ENCODE peak calls at places on chromosome 13, in six cellular contexts. One of them, this sample, is unnamed.

GRCh38 chr13:72463561-72463960 is 263.9 kb downstream of the MZT1 start:
- ATAC-seq in Right ventricle myocardium inferior: peak
- ATAC-seq in heart left ventricle: peak
- ATAC-seq in CD8-positive, alpha-beta T cell: no peak
- ATAC-seq in stimulated activated naive CD8-positive, alpha-beta T cell treated with anti-CD3 and anti-CD28 coated beads, Interleukin-15, Interleukin-2, amounts not matched to agents 100 U/mL and 50 U/mL, for 24 hours: no peak
- ATAC-seq in stimulated activated effector memory CD8-positive, alpha-beta T cell treated with anti-CD3 and anti-CD28 coated beads, Interleukin-12 subunit alpha, Interleukin-12 subunit beta, amount 100 ng/mL, for 72 hours: no peak
- ATAC-seq in this sample: no peak

GRCh38 chr13:70407486-70407885 is 299.2 kb upstream of the KLHL1 start:
- ATAC-seq in Right ventricle myocardium inferior: no peak
- ATAC-seq in heart left ventricle: no peak
- ATAC-seq in stimulated activated naive CD8-positive, alpha-beta T cell treated with anti-CD3 and anti-CD28 coated beads, Interleukin-15, Interleukin-2, amounts not matched to agents 100 U/mL and 50 U/mL, for 24 hours: no peak
- ATAC-seq in stimulated activated effector memory CD8-positive, alpha-beta T cell treated with anti-CD3 and anti-CD28 coated beads, Interleukin-12 subunit alpha, Interleukin-12 subunit beta, amount 100 ng/mL, for 72 hours: no peak
- ATAC-seq in CD8-positive, alpha-beta T cell: no peak
- ATAC-seq in this sample: no peak

GRCh38 chr13:30355405-30355741 is 48.0 kb upstream of the KATNAL1 start:
- ATAC-seq in stimulated activated effector memory CD8-positive, alpha-beta T cell treated with anti-CD3 and anti-CD28 coated beads, Interleukin-12 subunit alpha, Interleukin-12 subunit beta, amount 100 ng/mL, for 72 hours: peak
- ATAC-seq in heart left ventricle: no peak
- ATAC-seq in stimulated activated naive CD8-positive, alpha-beta T cell treated with anti-CD3 and anti-CD28 coated beads, Interleukin-15, Interleukin-2, amounts not matched to agents 100 U/mL and 50 U/mL, for 24 hours: peak
- ATAC-seq in CD8-positive, alpha-beta T cell: peak
- ATAC-seq in Right ventricle myocardium inferior: peak
- ATAC-seq in this sample: no peak

GRCh38 chr13:94988654-94989053 is 276.3 kb upstream of the SOX21 start:
- ATAC-seq in stimulated activated naive CD8-positive, alpha-beta T cell treated with anti-CD3 and anti-CD28 coated beads, Interleukin-15, Interleukin-2, amounts not matched to agents 100 U/mL and 50 U/mL, for 24 hours: no peak
- ATAC-seq in heart left ventricle: no peak
- ATAC-seq in Right ventricle myocardium inferior: no peak
- ATAC-seq in stimulated activated effector memory CD8-positive, alpha-beta T cell treated with anti-CD3 and anti-CD28 coated beads, Interleukin-12 subunit alpha, Interleukin-12 subunit beta, amount 100 ng/mL, for 72 hours: peak
- ATAC-seq in CD8-positive, alpha-beta T cell: no peak
- ATAC-seq in this sample: no peak

GRCh38 chr13:45055902-45056648 is 64.2 kb upstream of the GTF2F2 start:
- ATAC-seq in Right ventricle myocardium inferior: peak
- ATAC-seq in heart left ventricle: no peak
- ATAC-seq in stimulated activated naive CD8-positive, alpha-beta T cell treated with anti-CD3 and anti-CD28 coated beads, Interleukin-15, Interleukin-2, amounts not matched to agents 100 U/mL and 50 U/mL, for 24 hours: peak
- ATAC-seq in stimulated activated effector memory CD8-positive, alpha-beta T cell treated with anti-CD3 and anti-CD28 coated beads, Interleukin-12 subunit alpha, Interleukin-12 subunit beta, amount 100 ng/mL, for 72 hours: peak
- ATAC-seq in CD8-positive, alpha-beta T cell: no peak
- ATAC-seq in this sample: peak

GRCh38 chr13:37429976-37430375 is 168.6 kb downstream of the POSTN start:
- ATAC-seq in CD8-positive, alpha-beta T cell: no peak
- ATAC-seq in stimulated activated effector memory CD8-positive, alpha-beta T cell treated with anti-CD3 and anti-CD28 coated beads, Interleukin-12 subunit alpha, Interleukin-12 subunit beta, amount 100 ng/mL, for 72 hours: no peak
- ATAC-seq in Right ventricle myocardium inferior: no peak
- ATAC-seq in heart left ventricle: no peak
- ATAC-seq in stimulated activated naive CD8-positive, alpha-beta T cell treated with anti-CD3 and anti-CD28 coated beads, Interleukin-15, Interleukin-2, amounts not matched to agents 100 U/mL and 50 U/mL, for 24 hours: no peak
- ATAC-seq in this sample: no peak

GRCh38 chr13:73596382-73596781 is 537.6 kb downstream of the KLF5 start:
- ATAC-seq in stimulated activated naive CD8-positive, alpha-beta T cell treated with anti-CD3 and anti-CD28 coated beads, Interleukin-15, Interleukin-2, amounts not matched to agents 100 U/mL and 50 U/mL, for 24 hours: no peak
- ATAC-seq in stimulated activated effector memory CD8-positive, alpha-beta T cell treated with anti-CD3 and anti-CD28 coated beads, Interleukin-12 subunit alpha, Interleukin-12 subunit beta, amount 100 ng/mL, for 72 hours: no peak
- ATAC-seq in CD8-positive, alpha-beta T cell: no peak
- ATAC-seq in Right ventricle myocardium inferior: no peak
- ATAC-seq in heart left ventricle: no peak
- ATAC-seq in this sample: no peak

GRCh38 chr13:21901772-21902708 is 231.2 kb downstream of the FGF9 start:
- ATAC-seq in heart left ventricle: peak
- ATAC-seq in stimulated activated naive CD8-positive, alpha-beta T cell treated with anti-CD3 and anti-CD28 coated beads, Interleukin-15, Interleukin-2, amounts not matched to agents 100 U/mL and 50 U/mL, for 24 hours: no peak
- ATAC-seq in stimulated activated effector memory CD8-positive, alpha-beta T cell treated with anti-CD3 and anti-CD28 coated beads, Interleukin-12 subunit alpha, Interleukin-12 subunit beta, amount 100 ng/mL, for 72 hours: no peak
- ATAC-seq in CD8-positive, alpha-beta T cell: no peak
- ATAC-seq in Right ventricle myocardium inferior: peak
- ATAC-seq in this sample: peak

GRCh38 chr13:22278336-22278929 is 607.6 kb downstream of the FGF9 start:
- ATAC-seq in heart left ventricle: peak
- ATAC-seq in Right ventricle myocardium inferior: no peak
- ATAC-seq in stimulated activated naive CD8-positive, alpha-beta T cell treated with anti-CD3 and anti-CD28 coated beads, Interleukin-15, Interleukin-2, amounts not matched to agents 100 U/mL and 50 U/mL, for 24 hours: no peak
- ATAC-seq in stimulated activated effector memory CD8-positive, alpha-beta T cell treated with anti-CD3 and anti-CD28 coated beads, Interleukin-12 subunit alpha, Interleukin-12 subunit beta, amount 100 ng/mL, for 72 hours: peak
- ATAC-seq in CD8-positive, alpha-beta T cell: peak
- ATAC-seq in this sample: no peak

GRCh38 chr13:50224534-50224933 is 209.3 kb downstream of the KCNRG start:
- ATAC-seq in heart left ventricle: no peak
- ATAC-seq in Right ventricle myocardium inferior: no peak
- ATAC-seq in stimulated activated naive CD8-positive, alpha-beta T cell treated with anti-CD3 and anti-CD28 coated beads, Interleukin-15, Interleukin-2, amounts not matched to agents 100 U/mL and 50 U/mL, for 24 hours: peak
- ATAC-seq in CD8-positive, alpha-beta T cell: no peak
- ATAC-seq in stimulated activated effector memory CD8-positive, alpha-beta T cell treated with anti-CD3 and anti-CD28 coated beads, Interleukin-12 subunit alpha, Interleukin-12 subunit beta, amount 100 ng/mL, for 72 hours: peak
- ATAC-seq in this sample: no peak

GRCh38 chr13:112752711-112753541 is 63.1 kb downstream of the ATP11A start:
- ATAC-seq in stimulated activated naive CD8-positive, alpha-beta T cell treated with anti-CD3 and anti-CD28 coated beads, Interleukin-15, Interleukin-2, amounts not matched to agents 100 U/mL and 50 U/mL, for 24 hours: peak
- ATAC-seq in CD8-positive, alpha-beta T cell: peak
- ATAC-seq in stimulated activated effector memory CD8-positive, alpha-beta T cell treated with anti-CD3 and anti-CD28 coated beads, Interleukin-12 subunit alpha, Interleukin-12 subunit beta, amount 100 ng/mL, for 72 hours: peak
- ATAC-seq in heart left ventricle: peak
- ATAC-seq in Right ventricle myocardium inferior: no peak
- ATAC-seq in this sample: no peak

GRCh38 chr13:48400090-48400694 is 12.7 kb downstream of the LPAR6 start:
- ATAC-seq in stimulated activated naive CD8-positive, alpha-beta T cell treated with anti-CD3 and anti-CD28 coated beads, Interleukin-15, Interleukin-2, amounts not matched to agents 100 U/mL and 50 U/mL, for 24 hours: no peak
- ATAC-seq in Right ventricle myocardium inferior: no peak
- ATAC-seq in stimulated activated effector memory CD8-positive, alpha-beta T cell treated with anti-CD3 and anti-CD28 coated beads, Interleukin-12 subunit alpha, Interleukin-12 subunit beta, amount 100 ng/mL, for 72 hours: no peak
- ATAC-seq in CD8-positive, alpha-beta T cell: no peak
- ATAC-seq in heart left ventricle: no peak
- ATAC-seq in this sample: no peak

GRCh38 chr13:28047784-28048388 is 52.5 kb downstream of the FLT3 start:
- ATAC-seq in CD8-positive, alpha-beta T cell: no peak
- ATAC-seq in heart left ventricle: no peak
- ATAC-seq in stimulated activated effector memory CD8-positive, alpha-beta T cell treated with anti-CD3 and anti-CD28 coated beads, Interleukin-12 subunit alpha, Interleukin-12 subunit beta, amount 100 ng/mL, for 72 hours: peak
- ATAC-seq in stimulated activated naive CD8-positive, alpha-beta T cell treated with anti-CD3 and anti-CD28 coated beads, Interleukin-15, Interleukin-2, amounts not matched to agents 100 U/mL and 50 U/mL, for 24 hours: peak
- ATAC-seq in Right ventricle myocardium inferior: no peak
- ATAC-seq in this sample: no peak

GRCh38 chr13:46615888-46616531 is 63.0 kb downstream of the LRCH1 start:
- ATAC-seq in heart left ventricle: peak
- ATAC-seq in CD8-positive, alpha-beta T cell: no peak
- ATAC-seq in Right ventricle myocardium inferior: peak
- ATAC-seq in stimulated activated effector memory CD8-positive, alpha-beta T cell treated with anti-CD3 and anti-CD28 coated beads, Interleukin-12 subunit alpha, Interleukin-12 subunit beta, amount 100 ng/mL, for 72 hours: no peak
- ATAC-seq in stimulated activated naive CD8-positive, alpha-beta T cell treated with anti-CD3 and anti-CD28 coated beads, Interleukin-15, Interleukin-2, amounts not matched to agents 100 U/mL and 50 U/mL, for 24 hours: no peak
- ATAC-seq in this sample: no peak

GRCh38 chr13:83065136-83065535 is 817.1 kb downstream of the SLITRK1 start:
- ATAC-seq in stimulated activated effector memory CD8-positive, alpha-beta T cell treated with anti-CD3 and anti-CD28 coated beads, Interleukin-12 subunit alpha, Interleukin-12 subunit beta, amount 100 ng/mL, for 72 hours: no peak
- ATAC-seq in stimulated activated naive CD8-positive, alpha-beta T cell treated with anti-CD3 and anti-CD28 coated beads, Interleukin-15, Interleukin-2, amounts not matched to agents 100 U/mL and 50 U/mL, for 24 hours: no peak
- ATAC-seq in Right ventricle myocardium inferior: peak
- ATAC-seq in heart left ventricle: no peak
- ATAC-seq in CD8-positive, alpha-beta T cell: no peak
- ATAC-seq in this sample: peak

GRCh38 chr13:109729031-109729870 is 57.1 kb downstream of the IRS2 start:
- ATAC-seq in CD8-positive, alpha-beta T cell: no peak
- ATAC-seq in heart left ventricle: no peak
- ATAC-seq in stimulated activated effector memory CD8-positive, alpha-beta T cell treated with anti-CD3 and anti-CD28 coated beads, Interleukin-12 subunit alpha, Interleukin-12 subunit beta, amount 100 ng/mL, for 72 hours: no peak
- ATAC-seq in stimulated activated naive CD8-positive, alpha-beta T cell treated with anti-CD3 and anti-CD28 coated beads, Interleukin-15, Interleukin-2, amounts not matched to agents 100 U/mL and 50 U/mL, for 24 hours: no peak
- ATAC-seq in Right ventricle myocardium inferior: no peak
- ATAC-seq in this sample: no peak

GRCh38 chr13:111886217-111886945 is 180.6 kb upstream of the SOX1 start:
- ATAC-seq in CD8-positive, alpha-beta T cell: no peak
- ATAC-seq in stimulated activated naive CD8-positive, alpha-beta T cell treated with anti-CD3 and anti-CD28 coated beads, Interleukin-15, Interleukin-2, amounts not matched to agents 100 U/mL and 50 U/mL, for 24 hours: no peak
- ATAC-seq in Right ventricle myocardium inferior: no peak
- ATAC-seq in stimulated activated effector memory CD8-positive, alpha-beta T cell treated with anti-CD3 and anti-CD28 coated beads, Interleukin-12 subunit alpha, Interleukin-12 subunit beta, amount 100 ng/mL, for 72 hours: no peak
- ATAC-seq in heart left ventricle: no peak
- ATAC-seq in this sample: no peak

GRCh38 chr13:109330123-109330522 is 456.3 kb downstream of the IRS2 start:
- ATAC-seq in stimulated activated naive CD8-positive, alpha-beta T cell treated with anti-CD3 and anti-CD28 coated beads, Interleukin-15, Interleukin-2, amounts not matched to agents 100 U/mL and 50 U/mL, for 24 hours: no peak
- ATAC-seq in Right ventricle myocardium inferior: no peak
- ATAC-seq in stimulated activated effector memory CD8-positive, alpha-beta T cell treated with anti-CD3 and anti-CD28 coated beads, Interleukin-12 subunit alpha, Interleukin-12 subunit beta, amount 100 ng/mL, for 72 hours: no peak
- ATAC-seq in CD8-positive, alpha-beta T cell: no peak
- ATAC-seq in heart left ventricle: no peak
- ATAC-seq in this sample: no peak

GRCh38 chr13:110319397-110319773 is 12.3 kb downstream of the COL4A2 start:
- ATAC-seq in CD8-positive, alpha-beta T cell: no peak
- ATAC-seq in stimulated activated naive CD8-positive, alpha-beta T cell treated with anti-CD3 and anti-CD28 coated beads, Interleukin-15, Interleukin-2, amounts not matched to agents 100 U/mL and 50 U/mL, for 24 hours: no peak
- ATAC-seq in Right ventricle myocardium inferior: no peak
- ATAC-seq in heart left ventricle: no peak
- ATAC-seq in stimulated activated effector memory CD8-positive, alpha-beta T cell treated with anti-CD3 and anti-CD28 coated beads, Interleukin-12 subunit alpha, Interleukin-12 subunit beta, amount 100 ng/mL, for 72 hours: no peak
- ATAC-seq in this sample: no peak

GRCh38 chr13:44651209-44651608 is 75.1 kb upstream of the TSC22D1 start:
- ATAC-seq in heart left ventricle: no peak
- ATAC-seq in stimulated activated effector memory CD8-positive, alpha-beta T cell treated with anti-CD3 and anti-CD28 coated beads, Interleukin-12 subunit alpha, Interleukin-12 subunit beta, amount 100 ng/mL, for 72 hours: no peak
- ATAC-seq in CD8-positive, alpha-beta T cell: no peak
- ATAC-seq in Right ventricle myocardium inferior: no peak
- ATAC-seq in stimulated activated naive CD8-positive, alpha-beta T cell treated with anti-CD3 and anti-CD28 coated beads, Interleukin-15, Interleukin-2, amounts not matched to agents 100 U/mL and 50 U/mL, for 24 hours: no peak
- ATAC-seq in this sample: no peak

GRCh38 chr13:22848539-22849052 is 332.2 kb upstream of the SGCG start:
- ATAC-seq in stimulated activated naive CD8-positive, alpha-beta T cell treated with anti-CD3 and anti-CD28 coated beads, Interleukin-15, Interleukin-2, amounts not matched to agents 100 U/mL and 50 U/mL, for 24 hours: no peak
- ATAC-seq in stimulated activated effector memory CD8-positive, alpha-beta T cell treated with anti-CD3 and anti-CD28 coated beads, Interleukin-12 subunit alpha, Interleukin-12 subunit beta, amount 100 ng/mL, for 72 hours: no peak
- ATAC-seq in Right ventricle myocardium inferior: no peak
- ATAC-seq in CD8-positive, alpha-beta T cell: no peak
- ATAC-seq in heart left ventricle: no peak
- ATAC-seq in this sample: no peak

GRCh38 chr13:40692946-40693345 is 26.5 kb upstream of the FOXO1 start:
- ATAC-seq in stimulated activated naive CD8-positive, alpha-beta T cell treated with anti-CD3 and anti-CD28 coated beads, Interleukin-15, Interleukin-2, amounts not matched to agents 100 U/mL and 50 U/mL, for 24 hours: no peak
- ATAC-seq in Right ventricle myocardium inferior: no peak
- ATAC-seq in stimulated activated effector memory CD8-positive, alpha-beta T cell treated with anti-CD3 and anti-CD28 coated beads, Interleukin-12 subunit alpha, Interleukin-12 subunit beta, amount 100 ng/mL, for 72 hours: no peak
- ATAC-seq in heart left ventricle: no peak
- ATAC-seq in CD8-positive, alpha-beta T cell: no peak
- ATAC-seq in this sample: no peak

GRCh38 chr13:24264976-24265375 is 44.4 kb upstream of the C1QTNF9 start:
- ATAC-seq in heart left ventricle: no peak
- ATAC-seq in stimulated activated naive CD8-positive, alpha-beta T cell treated with anti-CD3 and anti-CD28 coated beads, Interleukin-15, Interleukin-2, amounts not matched to agents 100 U/mL and 50 U/mL, for 24 hours: peak
- ATAC-seq in CD8-positive, alpha-beta T cell: peak
- ATAC-seq in Right ventricle myocardium inferior: no peak
- ATAC-seq in stimulated activated effector memory CD8-positive, alpha-beta T cell treated with anti-CD3 and anti-CD28 coated beads, Interleukin-12 subunit alpha, Interleukin-12 subunit beta, amount 100 ng/mL, for 72 hours: peak
- ATAC-seq in this sample: no peak

GRCh38 chr13:20105161-20105689 is 55.6 kb downstream of the GJA3 start:
- ATAC-seq in stimulated activated effector memory CD8-positive, alpha-beta T cell treated with anti-CD3 and anti-CD28 coated beads, Interleukin-12 subunit alpha, Interleukin-12 subunit beta, amount 100 ng/mL, for 72 hours: no peak
- ATAC-seq in heart left ventricle: no peak
- ATAC-seq in CD8-positive, alpha-beta T cell: no peak
- ATAC-seq in stimulated activated naive CD8-positive, alpha-beta T cell treated with anti-CD3 and anti-CD28 coated beads, Interleukin-15, Interleukin-2, amounts not matched to agents 100 U/mL and 50 U/mL, for 24 hours: no peak
- ATAC-seq in Right ventricle myocardium inferior: no peak
- ATAC-seq in this sample: no peak

GRCh38 chr13:80605743-80606142 is 264.8 kb upstream of the SPRY2 start:
- ATAC-seq in stimulated activated naive CD8-positive, alpha-beta T cell treated with anti-CD3 and anti-CD28 coated beads, Interleukin-15, Interleukin-2, amounts not matched to agents 100 U/mL and 50 U/mL, for 24 hours: no peak
- ATAC-seq in heart left ventricle: no peak
- ATAC-seq in Right ventricle myocardium inferior: peak
- ATAC-seq in stimulated activated effector memory CD8-positive, alpha-beta T cell treated with anti-CD3 and anti-CD28 coated beads, Interleukin-12 subunit alpha, Interleukin-12 subunit beta, amount 100 ng/mL, for 72 hours: no peak
- ATAC-seq in CD8-positive, alpha-beta T cell: no peak
- ATAC-seq in this sample: no peak

GRCh38 chr13:110797230-110797877 is 83.9 kb downstream of the ING1 start:
- ATAC-seq in stimulated activated naive CD8-positive, alpha-beta T cell treated with anti-CD3 and anti-CD28 coated beads, Interleukin-15, Interleukin-2, amounts not matched to agents 100 U/mL and 50 U/mL, for 24 hours: no peak
- ATAC-seq in heart left ventricle: no peak
- ATAC-seq in Right ventricle myocardium inferior: no peak
- ATAC-seq in stimulated activated effector memory CD8-positive, alpha-beta T cell treated with anti-CD3 and anti-CD28 coated beads, Interleukin-12 subunit alpha, Interleukin-12 subunit beta, amount 100 ng/mL, for 72 hours: no peak
- ATAC-seq in CD8-positive, alpha-beta T cell: no peak
- ATAC-seq in this sample: no peak

GRCh38 chr13:46586766-46587509 is 34.0 kb downstream of the LRCH1 start:
- ATAC-seq in CD8-positive, alpha-beta T cell: no peak
- ATAC-seq in stimulated activated effector memory CD8-positive, alpha-beta T cell treated with anti-CD3 and anti-CD28 coated beads, Interleukin-12 subunit alpha, Interleukin-12 subunit beta, amount 100 ng/mL, for 72 hours: no peak
- ATAC-seq in stimulated activated naive CD8-positive, alpha-beta T cell treated with anti-CD3 and anti-CD28 coated beads, Interleukin-15, Interleukin-2, amounts not matched to agents 100 U/mL and 50 U/mL, for 24 hours: no peak
- ATAC-seq in heart left ventricle: no peak
- ATAC-seq in Right ventricle myocardium inferior: peak
- ATAC-seq in this sample: no peak

GRCh38 chr13:46855166-46855565 is 41.7 kb downstream of the HTR2A start:
- ATAC-seq in stimulated activated naive CD8-positive, alpha-beta T cell treated with anti-CD3 and anti-CD28 coated beads, Interleukin-15, Interleukin-2, amounts not matched to agents 100 U/mL and 50 U/mL, for 24 hours: peak
- ATAC-seq in CD8-positive, alpha-beta T cell: no peak
- ATAC-seq in heart left ventricle: no peak
- ATAC-seq in Right ventricle myocardium inferior: no peak
- ATAC-seq in stimulated activated effector memory CD8-positive, alpha-beta T cell treated with anti-CD3 and anti-CD28 coated beads, Interleukin-12 subunit alpha, Interleukin-12 subunit beta, amount 100 ng/mL, for 72 hours: no peak
- ATAC-seq in this sample: no peak

GRCh38 chr13:110443633-110444225 is 117.8 kb downstream of the RAB20 start:
- ATAC-seq in heart left ventricle: no peak
- ATAC-seq in stimulated activated effector memory CD8-positive, alpha-beta T cell treated with anti-CD3 and anti-CD28 coated beads, Interleukin-12 subunit alpha, Interleukin-12 subunit beta, amount 100 ng/mL, for 72 hours: no peak
- ATAC-seq in stimulated activated naive CD8-positive, alpha-beta T cell treated with anti-CD3 and anti-CD28 coated beads, Interleukin-15, Interleukin-2, amounts not matched to agents 100 U/mL and 50 U/mL, for 24 hours: no peak
- ATAC-seq in Right ventricle myocardium inferior: peak
- ATAC-seq in CD8-positive, alpha-beta T cell: no peak
- ATAC-seq in this sample: peak

GRCh38 chr13:110123041-110123809 is 183.7 kb downstream of the COL4A1 start:
- ATAC-seq in CD8-positive, alpha-beta T cell: no peak
- ATAC-seq in Right ventricle myocardium inferior: no peak
- ATAC-seq in stimulated activated naive CD8-positive, alpha-beta T cell treated with anti-CD3 and anti-CD28 coated beads, Interleukin-15, Interleukin-2, amounts not matched to agents 100 U/mL and 50 U/mL, for 24 hours: no peak
- ATAC-seq in heart left ventricle: no peak
- ATAC-seq in stimulated activated effector memory CD8-positive, alpha-beta T cell treated with anti-CD3 and anti-CD28 coated beads, Interleukin-12 subunit alpha, Interleukin-12 subunit beta, amount 100 ng/mL, for 72 hours: no peak
- ATAC-seq in this sample: no peak

GRCh38 chr13:78061806-78062205 is 143.2 kb upstream of the EDNRB start:
- ATAC-seq in stimulated activated effector memory CD8-positive, alpha-beta T cell treated with anti-CD3 and anti-CD28 coated beads, Interleukin-12 subunit alpha, Interleukin-12 subunit beta, amount 100 ng/mL, for 72 hours: no peak
- ATAC-seq in Right ventricle myocardium inferior: no peak
- ATAC-seq in CD8-positive, alpha-beta T cell: no peak
- ATAC-seq in stimulated activated naive CD8-positive, alpha-beta T cell treated with anti-CD3 and anti-CD28 coated beads, Interleukin-15, Interleukin-2, amounts not matched to agents 100 U/mL and 50 U/mL, for 24 hours: no peak
- ATAC-seq in heart left ventricle: no peak
- ATAC-seq in this sample: no peak

GRCh38 chr13:53041968-53042485 is 13.4 kb downstream of the OLFM4 start:
- ATAC-seq in heart left ventricle: no peak
- ATAC-seq in CD8-positive, alpha-beta T cell: no peak
- ATAC-seq in stimulated activated naive CD8-positive, alpha-beta T cell treated with anti-CD3 and anti-CD28 coated beads, Interleukin-15, Interleukin-2, amounts not matched to agents 100 U/mL and 50 U/mL, for 24 hours: no peak
- ATAC-seq in Right ventricle myocardium inferior: no peak
- ATAC-seq in stimulated activated effector memory CD8-positive, alpha-beta T cell treated with anti-CD3 and anti-CD28 coated beads, Interleukin-12 subunit alpha, Interleukin-12 subunit beta, amount 100 ng/mL, for 72 hours: no peak
- ATAC-seq in this sample: no peak

GRCh38 chr13:71515639-71516038 is 351.4 kb downstream of the DACH1 start:
- ATAC-seq in stimulated activated naive CD8-positive, alpha-beta T cell treated with anti-CD3 and anti-CD28 coated beads, Interleukin-15, Interleukin-2, amounts not matched to agents 100 U/mL and 50 U/mL, for 24 hours: no peak
- ATAC-seq in CD8-positive, alpha-beta T cell: no peak
- ATAC-seq in heart left ventricle: no peak
- ATAC-seq in stimulated activated effector memory CD8-positive, alpha-beta T cell treated with anti-CD3 and anti-CD28 coated beads, Interleukin-12 subunit alpha, Interleukin-12 subunit beta, amount 100 ng/mL, for 72 hours: no peak
- ATAC-seq in Right ventricle myocardium inferior: no peak
- ATAC-seq in this sample: no peak

GRCh38 chr13:27774169-27774568 is 18.1 kb upstream of the GSX1 start:
- ATAC-seq in stimulated activated effector memory CD8-positive, alpha-beta T cell treated with anti-CD3 and anti-CD28 coated beads, Interleukin-12 subunit alpha, Interleukin-12 subunit beta, amount 100 ng/mL, for 72 hours: no peak
- ATAC-seq in stimulated activated naive CD8-positive, alpha-beta T cell treated with anti-CD3 and anti-CD28 coated beads, Interleukin-15, Interleukin-2, amounts not matched to agents 100 U/mL and 50 U/mL, for 24 hours: no peak
- ATAC-seq in Right ventricle myocardium inferior: no peak
- ATAC-seq in heart left ventricle: no peak
- ATAC-seq in CD8-positive, alpha-beta T cell: no peak
- ATAC-seq in this sample: no peak

GRCh38 chr13:40469581-40470282 is 196.7 kb downstream of the FOXO1 start:
- ATAC-seq in stimulated activated naive CD8-positive, alpha-beta T cell treated with anti-CD3 and anti-CD28 coated beads, Interleukin-15, Interleukin-2, amounts not matched to agents 100 U/mL and 50 U/mL, for 24 hours: no peak
- ATAC-seq in stimulated activated effector memory CD8-positive, alpha-beta T cell treated with anti-CD3 and anti-CD28 coated beads, Interleukin-12 subunit alpha, Interleukin-12 subunit beta, amount 100 ng/mL, for 72 hours: no peak
- ATAC-seq in CD8-positive, alpha-beta T cell: no peak
- ATAC-seq in Right ventricle myocardium inferior: peak
- ATAC-seq in heart left ventricle: no peak
- ATAC-seq in this sample: no peak

GRCh38 chr13:101942038-101942437 is 459.8 kb downstream of the FGF14 start:
- ATAC-seq in stimulated activated naive CD8-positive, alpha-beta T cell treated with anti-CD3 and anti-CD28 coated beads, Interleukin-15, Interleukin-2, amounts not matched to agents 100 U/mL and 50 U/mL, for 24 hours: peak
- ATAC-seq in stimulated activated effector memory CD8-positive, alpha-beta T cell treated with anti-CD3 and anti-CD28 coated beads, Interleukin-12 subunit alpha, Interleukin-12 subunit beta, amount 100 ng/mL, for 72 hours: no peak
- ATAC-seq in Right ventricle myocardium inferior: peak
- ATAC-seq in heart left ventricle: no peak
- ATAC-seq in CD8-positive, alpha-beta T cell: no peak
- ATAC-seq in this sample: peak

GRCh38 chr13:108176685-108177274 is 38.6 kb downstream of the LIG4 start:
- ATAC-seq in stimulated activated effector memory CD8-positive, alpha-beta T cell treated with anti-CD3 and anti-CD28 coated beads, Interleukin-12 subunit alpha, Interleukin-12 subunit beta, amount 100 ng/mL, for 72 hours: no peak
- ATAC-seq in heart left ventricle: no peak
- ATAC-seq in Right ventricle myocardium inferior: no peak
- ATAC-seq in stimulated activated naive CD8-positive, alpha-beta T cell treated with anti-CD3 and anti-CD28 coated beads, Interleukin-15, Interleukin-2, amounts not matched to agents 100 U/mL and 50 U/mL, for 24 hours: no peak
- ATAC-seq in CD8-positive, alpha-beta T cell: peak
- ATAC-seq in this sample: no peak

This sample was measured in gastroesophageal sphincter.